ENCODE peak calls at places on chromosomes 2 and 18, in six cellular contexts. Y is right lobe of liver, W is IMR-90, K is upper lobe of right lung, X is stomach, T is MM.1S. F is an unnamed sample.

GRCh38 chr2:207762146-207762545 is 7.6 kb downstream of the FZD5 start:
- DNase-seq in Y (no peak), K (no peak), X (no peak), W (peak; percentile 53), T (no peak), F (no peak)

GRCh38 chr2:47118581-47118980 is 36.5 kb downstream of the STPG4 start:
- DNase-seq in W (no peak), X (no peak), K (no peak), T (no peak), Y (no peak), F (no peak)

GRCh38 chr2:239227111-239227581 is 173.7 kb downstream of the HDAC4 start:
- DNase-seq in W (no peak), K (no peak), Y (peak; percentile 36), T (no peak), X (peak; percentile 20), F (peak; percentile 61)

GRCh38 chr2:130967020-130967495 is 126.2 kb downstream of the FAM168B start:
- DNase-seq in X (no peak), Y (no peak), T (no peak), W (no peak), K (no peak), F (no peak)

GRCh38 chr2:166184789-166185188 is 57.0 kb upstream of the SCN1A start:
- DNase-seq in W (peak; percentile 52), X (no peak), T (no peak), Y (no peak), K (no peak), F (no peak)

GRCh38 chr2:43343573-43344304 is 117.3 kb upstream of the ZFP36L2 start:
- DNase-seq in K (no peak), T (no peak), W (peak; percentile 97), Y (peak; percentile 54), X (peak; percentile 79), F (peak; percentile 62)

GRCh38 chr18:22314001-22314400 is 103.7 kb downstream of the CTAGE1 start:
- DNase-seq in Y (no peak), T (no peak), W (peak; percentile 83), K (no peak), X (no peak), F (no peak)

GRCh38 chr2:181077128-181077709 is 96.8 kb downstream of the UBE2E3 start:
- DNase-seq in Y (no peak), W (peak; percentile 62), X (no peak), T (peak; percentile 73), K (no peak), F (peak; percentile 17)

GRCh38 chr18:73980289-73980979 is 167.2 kb downstream of the FBXO15 start:
- DNase-seq in X (no peak), Y (no peak), T (no peak), W (peak; percentile 25), K (no peak), F (peak; percentile 4)

GRCh38 chr2:156930423-156930822 is 327.1 kb upstream of the GALNT5 start:
- DNase-seq in W (no peak), K (no peak), X (no peak), T (no peak), Y (no peak), F (no peak)

GRCh38 chr18:78818961-78819360 is 160.7 kb upstream of the SALL3 start:
- DNase-seq in W (no peak), Y (no peak), X (no peak), K (no peak), T (no peak), F (no peak)

GRCh38 chr2:67840460-67841068 is 222.2 kb downstream of the C1D start:
- DNase-seq in K (peak; percentile 83), T (peak; percentile 61), X (peak; percentile 62), W (peak; percentile 82), Y (peak; percentile 69), F (peak; percentile 31)

GRCh38 chr18:62713651-62714247 is 1.6 kb upstream of the PHLPP1 start:
- DNase-seq in W (peak; percentile 40), X (no peak), K (no peak), Y (no peak), T (no peak), F (no peak)

GRCh38 chr2:63192889-63193778 is 142.5 kb downstream of the OTX1 start:
- DNase-seq in T (no peak), X (no peak), W (no peak), K (no peak), Y (no peak), F (no peak)

GRCh38 chr18:66646622-66647021 is 42.7 kb upstream of the CDH19 start:
- DNase-seq in Y (no peak), T (no peak), X (no peak), K (no peak), W (no peak), F (no peak)

GRCh38 chr2:219947575-219947974 is 320.1 kb downstream of the SLC4A3 start:
- DNase-seq in W (peak; percentile 55), X (no peak), Y (no peak), T (no peak), K (no peak), F (no peak)

GRCh38 chr2:217928324-217929293 is 74.2 kb downstream of the TNS1 start:
- DNase-seq in T (no peak), K (peak; percentile 92), X (no peak), W (no peak), Y (no peak), F (no peak)

GRCh38 chr18:24995738-24996137 is 356.2 kb downstream of the ZNF521 start:
- DNase-seq in K (no peak), T (no peak), W (peak; percentile 83), X (no peak), Y (no peak), F (no peak)
- H3K27ac ChIP-seq in K (no peak overlapping the region), T (no peak overlapping the region), W (no peak overlapping the region), X (no peak overlapping the region), Y (no peak overlapping the region), F (no peak overlapping the region)

DNA sequence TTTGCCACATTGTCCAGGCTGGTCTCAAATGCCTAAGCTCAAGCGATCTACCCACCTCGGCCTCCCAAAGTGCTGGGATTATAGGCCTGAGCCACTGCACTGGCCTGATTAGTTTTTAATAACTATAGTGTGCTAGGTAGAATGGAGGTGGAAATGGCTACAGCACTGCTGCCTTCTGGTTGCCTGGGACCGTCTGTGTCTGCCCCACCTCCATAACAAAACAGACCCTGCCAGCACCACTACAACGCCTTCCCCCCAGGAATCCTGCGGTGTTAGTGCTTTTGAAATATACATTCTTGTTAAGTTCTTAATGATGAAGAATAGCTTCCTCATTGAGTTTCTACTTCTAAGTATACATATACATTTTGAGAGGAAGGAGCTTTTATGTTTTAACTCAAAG is 148.2 kb upstream of the ITGA6 start:
- DNase-seq in K (no peak), W (no peak), T (no peak), Y (no peak), X (no peak), F (no peak)
- H3K4me1 ChIP-seq in K (no peaks in the 10 kb centered on the region), W (peaks cover 8% of the 10 kb centered on the region), T (peaks cover 12% of the 10 kb centered on the region), Y (no peaks in the 10 kb centered on the region), X (no peaks in the 10 kb centered on the region), F (peaks cover 25% of the 10 kb centered on the region)

DNA sequence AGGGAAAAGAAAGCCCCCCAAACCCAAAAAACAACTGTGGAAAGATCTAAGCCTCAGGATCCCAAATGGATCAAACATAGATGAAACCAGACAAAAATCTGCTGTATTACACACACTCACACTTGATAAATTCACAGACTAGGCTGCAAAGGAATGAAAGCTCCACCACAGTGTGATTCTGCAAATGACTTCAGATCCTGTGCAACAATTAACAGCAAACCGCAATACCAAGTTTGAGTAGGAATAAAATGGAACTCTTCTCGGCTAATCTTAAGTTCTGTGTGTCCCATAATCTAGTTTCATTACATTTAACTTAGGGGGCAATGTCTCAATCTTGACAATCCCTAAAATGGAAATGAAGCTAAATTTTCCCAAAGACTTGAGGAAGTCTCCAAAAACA is 11.9 kb downstream of the CLK1 start:
- DNase-seq in W (no peak), K (no peak), Y (no peak), T (no peak), X (no peak), F (no peak)
- H3K36me3 ChIP-seq in W (peaks cover 47% of the 10 kb centered on the region), K (peaks cover 76% of the 10 kb centered on the region), Y (peaks cover 37% of the 10 kb centered on the region), T (peaks cover 27% of the 10 kb centered on the region), X (peaks cover 76% of the 10 kb centered on the region), F (peaks cover 68% of the 10 kb centered on the region)

GRCh38 chr2:126700073-126700581 is 44.2 kb downstream of the GYPC start:
- DNase-seq in W (peak; percentile 42), T (no peak), X (no peak), K (no peak), Y (no peak), F (no peak)
- H3K27ac ChIP-seq in W (no peak overlapping the region), T (no peak overlapping the region), X (no peak overlapping the region), K (peak overlapping the region; percentile 51), Y (no peak overlapping the region), F (no peak overlapping the region)

GRCh38 chr2:45941758-45942738 is 290.6 kb downstream of the PRKCE start:
- DNase-seq in X (no peak), Y (no peak), W (peak; percentile 64), K (no peak), T (no peak), F (no peak)

GRCh38 chr2:45946023-45946422 is 294.5 kb downstream of the PRKCE start:
- DNase-seq in T (no peak), K (no peak), Y (no peak), X (peak; percentile 78), W (peak; percentile 84), F (no peak)

GRCh38 chr2:45943231-45944044 is 292.0 kb downstream of the PRKCE start:
- DNase-seq in K (no peak), T (no peak), W (no peak), X (no peak), Y (no peak), F (no peak)

GRCh38 chr2:45945182-45945779 is 293.8 kb downstream of the PRKCE start:
- DNase-seq in T (no peak), X (no peak), W (no peak), K (no peak), Y (no peak), F (no peak)

DNA sequence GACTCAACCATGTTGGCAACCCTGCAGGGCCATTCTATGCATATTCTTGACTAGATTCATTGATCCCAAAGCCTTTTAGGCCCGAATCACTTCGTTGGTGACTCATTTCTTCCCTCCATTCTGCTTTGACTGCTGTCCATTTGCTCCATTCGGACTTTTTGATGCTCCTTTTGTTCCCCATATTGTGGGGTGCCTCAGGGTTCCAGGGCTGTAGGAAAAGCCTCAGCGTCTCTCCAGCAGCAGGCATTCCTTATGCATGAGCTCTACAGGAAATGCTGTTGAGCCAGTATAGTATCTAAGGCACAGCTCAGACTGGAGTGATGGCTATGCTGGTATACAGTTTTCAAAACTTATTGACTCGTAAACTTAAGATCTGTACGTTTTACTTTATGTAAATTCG is 292.6 kb downstream of the PRKCE start:
- DNase-seq in K (no peak), Y (no peak), T (no peak), W (peak; percentile 81), X (no peak), F (no peak)
- H3K4me1 ChIP-seq in K (peaks cover 8% of the 10 kb centered on the region), Y (no peaks in the 10 kb centered on the region), T (no peaks in the 10 kb centered on the region), W (peaks cover 29% of the 10 kb centered on the region), X (peaks cover 42% of the 10 kb centered on the region), F (peaks cover 7% of the 10 kb centered on the region)

DNA sequence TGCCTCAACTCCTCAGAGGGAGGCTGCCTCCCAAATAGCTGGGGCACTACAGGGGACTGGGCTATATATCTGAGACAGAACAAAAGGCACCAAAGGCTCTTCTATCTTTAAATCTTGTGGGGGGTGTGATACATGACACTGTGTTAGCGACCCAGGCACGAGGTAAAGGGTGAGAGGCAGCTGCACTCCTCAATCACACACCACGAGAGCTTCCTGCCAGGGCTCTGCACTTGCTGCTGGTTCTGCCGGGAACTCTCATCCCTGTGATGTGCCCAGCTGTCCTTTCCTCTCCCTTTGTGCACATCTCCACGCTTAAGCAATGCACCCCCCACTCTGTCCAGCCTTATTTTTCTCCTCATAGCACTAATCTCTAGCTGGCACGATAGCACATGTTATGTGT is 32.4 kb downstream of the NPC1 start:
- DNase-seq in Y (no peak), K (no peak), X (no peak), T (no peak), W (no peak), F (peak; percentile 83)
- H3K36me3 ChIP-seq in Y (peaks cover 5% of the 10 kb centered on the region), K (peaks cover 100% of the 10 kb centered on the region), X (peaks cover 99% of the 10 kb centered on the region), T (no peaks in the 10 kb centered on the region), W (peaks cover 44% of the 10 kb centered on the region), F (peaks cover 4% of the 10 kb centered on the region)

F was measured in SJCRH30.